ENCODE peak calls at places on chromosomes 16 and 17, in eight cellular contexts. K is ascending aorta, B is HepG2, A is astrocyte, E is BJ, C is BE2C, J is AG10803, V is MCF 10A. N is an unnamed sample.

GRCh38 chr16:82329504-82330192 is 159.6 kb upstream of the MPHOSPH6 start:
- DNase-seq in B (peak), J (no peak), E (no peak), C (no peak), K (no peak), V (no peak), A (no peak), N (no peak)

GRCh38 chr17:17498606-17499301 is 2.6 kb upstream of the RASD1 start:
- DNase-seq in K (no peak), A (no peak), V (no peak), J (no peak), B (no peak), E (no peak), C (no peak), N (no peak)

GRCh38 chr17:11490171-11490760 is 108.0 kb upstream of the DNAH9 start:
- DNase-seq in V (no peak), B (no peak), E (no peak), J (no peak), A (no peak), C (no peak), K (no peak), N (no peak)

GRCh38 chr16:14658063-14658462 is 25.3 kb downstream of the BFAR start:
- DNase-seq in K (no peak), A (no peak), C (peak), E (no peak), J (no peak), V (peak), B (no peak), N (no peak)

GRCh38 chr17:78224226-78225087 is 7.0 kb upstream of the TMEM235 start:
- DNase-seq in A (no peak), C (peak), B (no peak), V (no peak), J (no peak), K (no peak), E (no peak), N (no peak)

GRCh38 chr16:74073471-74073870 is 223.1 kb upstream of the PSMD7 start:
- DNase-seq in C (no peak), B (no peak), K (no peak), J (peak), V (no peak), A (no peak), E (no peak), N (peak)

GRCh38 chr17:64531955-64532371 is 25.2 kb downstream of the CEP95 start:
- DNase-seq in K (no peak), C (no peak), E (peak), J (peak), V (no peak), A (peak), B (no peak), N (peak)

GRCh38 chr17:39757931-39758873 is 20.5 kb downstream of the GRB7 start:
- DNase-seq in J (no peak), E (no peak), V (no peak), B (no peak), K (no peak), A (peak), C (no peak), N (no peak)

GRCh38 chr17:81418710-81419332 is 23.6 kb downstream of the BAHCC1 start:
- DNase-seq in B (no peak), J (no peak), C (no peak), E (no peak), V (peak), K (no peak), A (no peak), N (no peak)

GRCh38 chr16:71426069-71426879 is 15.6 kb downstream of the TLE7 start:
- DNase-seq in A (peak), E (no peak), J (peak), B (peak), K (no peak), C (peak), V (no peak), N (peak)

GRCh38 chr16:66107661-66108060 is 258.8 kb upstream of the CDH5 start:
- DNase-seq in C (no peak), K (no peak), J (peak), A (peak), E (peak), B (no peak), V (peak), N (no peak)

GRCh38 chr16:28898942-28899341 is 20.7 kb downstream of the ATP2A1 start:
- DNase-seq in C (no peak), J (no peak), V (no peak), A (no peak), E (no peak), B (no peak), K (no peak), N (no peak)

GRCh38 chr17:82915010-82915696 is 75.3 kb upstream of the ZNF750 start:
- DNase-seq in V (no peak), C (no peak), K (no peak), A (no peak), E (no peak), B (no peak), J (no peak), N (no peak)

GRCh38 chr16:9297437-9298113 is 206.1 kb downstream of the HAPSTR1 start:
- DNase-seq in K (no peak), B (peak), V (peak), C (peak), E (no peak), A (no peak), J (no peak), N (no peak)

GRCh38 chr16:56584276-56584675 is 5.1 kb upstream of the MT3 start:
- DNase-seq in C (no peak), E (no peak), V (no peak), J (no peak), A (no peak), B (no peak), K (no peak), N (no peak)

GRCh38 chr17:72812823-72813222 is 279.7 kb downstream of the SLC39A11 start:
- DNase-seq in B (no peak), V (peak), J (no peak), K (no peak), C (no peak), E (no peak), A (peak), N (no peak)

GRCh38 chr16:4067262-4068001 is 48.8 kb downstream of the ADCY9 start:
- DNase-seq in C (no peak), B (peak), J (peak), A (no peak), E (peak), K (peak), V (no peak), N (peak)

GRCh38 chr17:82016875-82017459 is 5.7 kb downstream of the CENPX start:
- DNase-seq in J (no peak), V (no peak), E (no peak), A (no peak), B (no peak), K (no peak), C (no peak), N (no peak)

GRCh38 chr17:45237686-45238085 is 16.0 kb downstream of the FMNL1 start:
- DNase-seq in V (no peak), B (no peak), J (no peak), C (no peak), A (no peak), K (no peak), E (no peak), N (no peak)

GRCh38 chr17:36722903-36723263 is 121.5 kb downstream of the MRM1 start:
- DNase-seq in B (no peak), E (no peak), K (no peak), C (no peak), V (no peak), A (no peak), J (no peak), N (no peak)

GRCh38 chr16:64914-65255 is 7.5 kb downstream of the RHBDF1 start:
- DNase-seq in A (no peak), K (no peak), B (no peak), C (no peak), V (no peak), J (no peak), E (no peak), N (no peak)

GRCh38 chr16:68920349-68920748 is 77.0 kb downstream of the TANGO6 start:
- DNase-seq in K (no peak), J (no peak), V (peak), C (no peak), E (no peak), A (no peak), B (no peak), N (no peak)

GRCh38 chr16:87085441-87085840 is 231.8 kb downstream of the C16orf95 start:
- DNase-seq in A (no peak), C (no peak), K (no peak), V (no peak), J (no peak), E (no peak), B (no peak), N (no peak)

GRCh38 chr17:1399366-1399678 is 700 bp downstream of the YWHAE start:
- DNase-seq in K (no peak), J (no peak), V (no peak), E (no peak), A (no peak), C (no peak), B (no peak), N (no peak)

GRCh38 chr17:36529121-36529520 is 5.5 kb downstream of the MYO19 start:
- DNase-seq in E (peak), B (no peak), J (peak), C (no peak), V (peak), A (peak), K (no peak), N (no peak)

GRCh38 chr17:42266918-42267766 is 9.0 kb downstream of the STAT5B start:
- DNase-seq in E (peak), J (peak), A (peak), V (peak), C (no peak), B (no peak), K (no peak), N (peak)

DNA sequence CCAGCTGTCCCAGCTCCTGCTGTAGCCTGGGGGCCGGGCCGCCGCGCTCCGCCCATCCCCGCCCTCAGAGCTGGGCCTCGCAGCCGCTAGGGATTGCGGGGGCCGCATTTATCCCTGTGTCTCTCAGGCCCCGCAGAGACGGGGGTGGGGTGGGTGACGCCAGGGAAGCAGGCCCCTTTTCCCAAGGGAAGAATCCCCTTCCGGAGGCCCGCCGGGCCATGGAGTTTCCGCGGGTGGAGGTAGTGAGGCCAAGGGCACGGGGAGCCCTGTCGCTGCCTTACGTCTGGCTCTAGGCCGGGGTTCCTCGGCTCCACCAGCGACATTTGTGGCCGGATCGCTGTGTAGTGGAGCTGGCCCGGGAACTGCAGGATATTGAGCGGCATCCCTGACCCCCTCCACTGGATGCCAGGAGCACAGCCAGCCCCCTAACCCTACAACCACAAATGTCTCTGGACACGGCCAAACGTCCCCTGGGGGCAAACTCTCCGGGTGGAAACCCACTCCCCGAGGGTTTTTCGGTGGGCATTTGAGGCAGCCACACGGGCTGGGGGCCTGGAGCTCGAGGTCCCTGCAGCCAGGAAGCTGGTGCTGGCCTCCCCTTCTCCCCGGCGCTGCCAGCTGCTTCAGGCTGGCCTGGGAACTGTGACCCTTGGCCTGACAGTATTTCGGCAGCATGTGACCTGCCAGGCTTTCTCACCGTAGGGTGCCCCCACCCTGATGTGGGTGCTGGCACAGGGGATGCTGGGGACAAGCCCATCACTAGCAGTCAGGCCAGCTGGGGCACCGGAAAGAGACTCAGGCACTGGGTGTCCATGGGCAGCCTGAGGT is 12.0 kb upstream of the CD300A start:
- DNase-seq in K (peak), V (peak), J (peak), B (peak), E (no peak), A (peak), C (peak), N (no peak)
- TF ChIP-seq CTCF in K (peak), V (no peak), J (no peak), B (peak), E (peak), A (no peak), C (peak), N (no peak)

DNA sequence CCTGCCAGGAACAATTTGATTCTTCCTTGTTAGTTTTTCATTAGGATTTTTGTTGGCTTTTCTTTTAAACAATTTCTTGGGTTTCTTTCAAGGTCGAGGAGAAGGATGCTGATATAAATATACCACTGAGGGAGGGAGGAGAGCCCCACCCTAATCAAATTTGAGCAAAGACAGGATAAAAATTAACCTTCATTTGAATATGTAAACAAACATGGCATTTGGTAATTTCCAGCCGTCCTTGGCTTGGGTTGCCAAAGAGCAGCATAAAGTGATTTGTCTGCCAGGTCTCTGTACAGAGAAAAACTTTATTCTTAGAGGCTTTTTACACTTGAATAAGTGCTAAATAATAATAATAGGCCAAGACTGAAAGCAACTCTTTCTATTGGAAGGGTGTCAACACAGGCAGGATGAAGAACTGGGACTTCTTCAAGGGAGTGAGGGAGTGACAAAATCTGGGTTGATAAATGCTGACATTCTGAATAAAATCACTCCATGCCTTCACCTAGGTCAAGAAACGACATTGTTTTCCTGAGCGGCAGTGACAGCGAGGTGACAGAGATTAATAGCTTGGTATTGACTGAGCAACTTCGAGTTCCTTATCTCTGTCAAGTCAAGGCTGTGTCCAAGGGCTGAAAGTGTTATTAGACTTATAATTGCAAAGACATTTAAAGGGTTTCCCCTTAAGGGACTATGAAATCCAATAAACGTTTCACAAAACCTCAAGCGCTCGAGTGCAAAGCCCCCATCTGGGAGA is 269.4 kb upstream of the N4BP1 start:
- DNase-seq in A (no peak), V (no peak), B (no peak), J (no peak), C (no peak), K (no peak), E (no peak), N (no peak)
- TF ChIP-seq CTCF in A (no peak), V (no peak), B (no peak), J (no peak), C (no peak), K (no peak), E (no peak), N (no peak)

GRCh38 chr17:66485272-66485947 is 183.0 kb downstream of the PRKCA start:
- DNase-seq in A (no peak), V (no peak), C (no peak), J (no peak), K (no peak), E (no peak), B (no peak), N (no peak)
- TF ChIP-seq CTCF in A (no peak), V (no peak), C (no peak), J (no peak), K (no peak), E (no peak), B (no peak), N (no peak)

GRCh38 chr16:29943846-29944669 is 17.8 kb upstream of the TMEM219 start:
- DNase-seq in C (no peak), K (no peak), E (peak), A (peak), B (peak), V (peak), J (peak), N (peak)
- TF ChIP-seq CTCF in C (no peak), K (no peak), E (peak), A (peak), B (peak), V (no peak), J (peak), N (peak)

GRCh38 chr17:54971147-54971546 is 2.6 kb downstream of the STXBP4 start:
- DNase-seq in B (peak), J (no peak), E (no peak), K (no peak), C (no peak), V (no peak), A (no peak), N (no peak)

GRCh38 chr17:54968954-54969400 is 412 bp downstream of the STXBP4 start:
- DNase-seq in J (peak), K (peak), V (no peak), A (no peak), B (peak), E (no peak), C (no peak), N (no peak)

GRCh38 chr17:54967621-54968258 is 714 bp downstream of the COX11 start:
- DNase-seq in E (no peak), V (peak), B (peak), C (no peak), K (no peak), A (peak), J (peak), N (no peak)

GRCh38 chr17:54969658-54970572 is 1.4 kb downstream of the STXBP4 start:
- DNase-seq in B (peak), K (no peak), J (no peak), V (no peak), C (no peak), E (no peak), A (no peak), N (no peak)

GRCh38 chr17:54968259-54968953 is at the start of the genes COX11 and STXBP4:
- DNase-seq in B (peak), J (peak), C (peak), E (peak), V (peak), K (peak), A (peak), N (peak)
- TF ChIP-seq CTCF in B (peak), J (peak), C (peak), E (no peak), V (peak), K (peak), A (peak), N (no peak)

DNA sequence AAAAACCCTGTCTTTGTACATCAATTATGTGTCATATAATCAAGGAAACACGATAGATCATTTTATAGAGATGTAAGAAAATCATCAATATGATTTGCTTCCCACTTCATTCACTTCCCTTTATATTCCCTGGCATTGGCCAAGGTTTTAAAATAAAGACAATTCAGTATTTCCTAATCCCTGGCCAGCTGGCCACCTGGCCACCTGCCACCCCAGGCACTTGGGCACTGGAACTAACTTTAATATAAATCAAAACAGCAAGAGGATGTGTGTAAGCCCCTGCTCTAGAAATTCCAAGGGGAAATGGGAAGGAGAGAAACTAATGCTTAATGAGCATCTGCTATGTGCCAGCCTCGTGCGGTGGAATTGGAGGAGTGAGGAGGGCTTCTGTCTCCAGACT is 58.6 kb upstream of the TOB1 start:
- DNase-seq in C (no peak), V (no peak), B (no peak), J (peak), E (no peak), K (no peak), A (no peak), N (no peak)
- TF ChIP-seq CTCF in C (no peak), V (no peak), B (no peak), J (no peak), E (no peak), K (no peak), A (no peak), N (no peak)

DNA sequence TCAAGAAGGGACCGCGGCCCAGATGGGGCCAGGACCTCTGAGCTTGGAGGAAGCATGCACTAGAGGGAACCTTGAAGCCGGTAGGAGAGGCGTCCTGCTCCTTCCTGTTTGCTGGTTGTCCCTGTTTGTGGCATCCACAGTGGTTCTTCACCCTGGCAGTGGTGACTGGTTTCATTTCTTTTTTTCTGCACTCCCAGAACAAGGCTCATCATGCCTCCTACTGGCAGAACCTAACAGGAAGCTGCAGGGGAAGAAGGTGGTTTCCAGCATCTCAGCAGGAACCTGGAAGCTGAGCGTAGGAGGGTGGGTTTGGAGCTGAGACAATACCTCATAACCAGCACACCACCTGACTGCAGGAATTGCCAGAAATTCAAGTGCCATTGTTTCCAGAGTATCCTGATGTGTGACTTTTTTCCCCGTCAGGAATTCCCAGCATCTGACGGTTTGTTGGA is 5.8 kb downstream of the TMEM231 start:
- DNase-seq in J (no peak), A (peak), V (peak), C (peak), B (peak), K (peak), E (no peak), N (no peak)
- TF ChIP-seq CTCF in J (peak), A (peak), V (peak), C (peak), B (peak), K (peak), E (peak), N (peak)

GRCh38 chr16:58299757-58300349 is 5.0 kb upstream of the PRSS54 start:
- DNase-seq in V (peak), J (peak), B (peak), K (no peak), E (no peak), A (no peak), C (peak), N (no peak)
- TF ChIP-seq CTCF in V (peak), J (peak), B (peak), K (no peak), E (peak), A (peak), C (peak), N (peak)

GRCh38 chr17:76540381-76541300 is 797 bp downstream of the PRCD start:
- DNase-seq in E (peak), K (peak), V (peak), C (peak), B (peak), A (peak), J (peak), N (peak)
- TF ChIP-seq CTCF in E (no peak), K (no peak), V (peak), C (no peak), B (no peak), A (no peak), J (peak), N (peak)